ENCODE peak calls at places on chromosome 20, in six cellular contexts. P, W, N, K, C and U are unnamed samples.

GRCh38 chr20:5000263-5001173 is 792 bp downstream of the SLC23A2 start:
- DNase-seq in W (peak), P (peak), C (no peak), N (peak), K (no peak), U (peak)

GRCh38 chr20:36830791-36831691 is 44.9 kb upstream of the TLDC2 start:
- DNase-seq in N (no peak), K (no peak), P (peak), C (no peak), W (no peak), U (no peak)

GRCh38 chr20:56995635-56996075 is 270.8 kb downstream of the BMP7 start:
- DNase-seq in N (no peak), W (peak), P (no peak), C (peak), K (peak), U (peak)

GRCh38 chr20:13659288-13659687 is 20.6 kb upstream of the TASP1 start:
- DNase-seq in N (no peak), C (no peak), W (no peak), P (no peak), K (no peak), U (no peak)

GRCh38 chr20:38225240-38225899 is 35.2 kb downstream of the KIAA1755 start:
- DNase-seq in W (no peak), C (no peak), P (no peak), K (no peak), N (no peak), U (no peak)

GRCh38 chr20:30812739-30813411 is 444.6 kb upstream of the DEFB115 start:
- DNase-seq in P (no peak), K (no peak), W (no peak), N (no peak), C (no peak), U (no peak)

GRCh38 chr20:63330940-63331339 is 30.2 kb downstream of the CHRNA4 start:
- DNase-seq in W (peak), N (no peak), K (no peak), C (no peak), P (no peak), U (no peak)

GRCh38 chr20:63977392-63978276 is 1.8 kb downstream of the SAMD10 start:
- DNase-seq in C (no peak), K (no peak), W (peak), N (peak), P (peak), U (no peak)

GRCh38 chr20:37533154-37533715 is 5.6 kb upstream of the BLCAP start:
- DNase-seq in P (no peak), W (peak), N (no peak), C (no peak), K (no peak), U (no peak)

GRCh38 chr20:1538655-1539054 is 18.9 kb downstream of the SIRPD start:
- DNase-seq in W (no peak), P (no peak), C (no peak), N (no peak), K (no peak), U (peak)

GRCh38 chr20:1657556-1658334 is at the start of gene SIRPG:
- DNase-seq in P (no peak), K (no peak), W (no peak), N (no peak), C (no peak), U (no peak)

GRCh38 chr20:62243906-62244515 is 5.7 kb downstream of the OSBPL2 start:
- DNase-seq in N (no peak), K (no peak), C (no peak), P (no peak), W (no peak), U (no peak)

GRCh38 chr20:11387189-11387754 is 530.4 kb upstream of the BTBD3 start:
- DNase-seq in N (peak), C (no peak), W (no peak), K (no peak), P (peak), U (peak)

GRCh38 chr20:61753196-61753942 is 312.3 kb downstream of the TAF4 start:
- DNase-seq in P (peak), W (no peak), N (peak), C (no peak), K (no peak), U (peak)

GRCh38 chr20:25090492-25091429 is 8.8 kb upstream of the VSX1 start:
- DNase-seq in N (no peak), C (no peak), W (no peak), P (no peak), K (no peak), U (no peak)

GRCh38 chr20:18679020-18679419 is 91.2 kb downstream of the DTD1 start:
- DNase-seq in K (peak), N (peak), P (peak), W (no peak), C (no peak), U (no peak)

GRCh38 chr20:33477386-33478234 is 12.3 kb upstream of the CBFA2T2 start:
- DNase-seq in C (no peak), W (peak), P (no peak), N (no peak), K (no peak), U (no peak)

GRCh38 chr20:62686869-62687830 is 21.5 kb upstream of the NTSR1 start:
- DNase-seq in P (no peak), W (no peak), C (no peak), N (no peak), K (no peak), U (peak)

GRCh38 chr20:35699914-35700624 is 864 bp downstream of the ROMO1 start:
- DNase-seq in N (no peak), K (no peak), W (no peak), C (no peak), P (peak), U (no peak)

GRCh38 chr20:13290724-13291123 is 69.7 kb downstream of the ISM1 start:
- DNase-seq in K (no peak), N (no peak), W (no peak), C (no peak), P (no peak), U (no peak)

GRCh38 chr20:53711333-53712211 is 117.9 kb upstream of the ZNF217 start:
- DNase-seq in P (no peak), K (no peak), N (no peak), W (no peak), C (no peak), U (peak)

GRCh38 chr20:35870541-35871307 is 83.6 kb downstream of the SCAND1 start:
- DNase-seq in K (no peak), W (no peak), N (peak), P (no peak), C (no peak), U (peak)

GRCh38 chr20:41643504-41643938 is 25.3 kb upstream of the CHD6 start:
- DNase-seq in N (peak), C (no peak), K (no peak), W (peak), P (peak), U (peak)

GRCh38 chr20:15930324-15931305 is 642.6 kb downstream of the KIF16B start:
- DNase-seq in K (peak), W (no peak), N (peak), P (peak), C (no peak), U (peak)

GRCh38 chr20:58446938-58447265 is 57.9 kb downstream of the VAPB start:
- DNase-seq in C (no peak), P (no peak), N (no peak), K (no peak), W (no peak), U (no peak)

GRCh38 chr20:58450259-58450658 is 61.2 kb downstream of the VAPB start:
- DNase-seq in W (no peak), K (no peak), N (no peak), C (no peak), P (peak), U (no peak)

GRCh38 chr20:58447733-58448391 is 58.8 kb downstream of the VAPB start:
- DNase-seq in P (peak), N (peak), W (peak), K (peak), C (no peak), U (peak)

GRCh38 chr20:58449703-58450138 is 60.7 kb downstream of the VAPB start:
- DNase-seq in N (no peak), P (no peak), K (no peak), C (no peak), W (no peak), U (no peak)

DNA sequence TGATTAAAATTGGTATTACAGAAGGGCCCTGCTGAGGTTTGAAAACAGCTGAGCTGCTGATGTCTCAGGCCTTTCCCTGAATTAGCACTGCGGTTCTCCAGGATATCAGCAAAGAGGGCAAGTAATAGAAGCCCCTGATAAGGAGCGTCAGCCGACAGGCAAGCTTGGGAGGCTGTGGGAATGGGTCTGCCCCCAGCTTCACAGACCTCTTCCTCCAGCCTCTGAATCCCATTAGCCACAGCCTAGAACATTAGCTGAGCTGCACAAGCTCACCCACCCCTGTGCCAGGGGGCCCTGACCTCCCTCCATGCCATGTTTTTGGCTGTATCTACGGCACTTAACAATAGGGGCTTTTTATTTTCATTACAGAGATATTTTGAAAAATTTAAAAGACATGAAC is 59.9 kb downstream of the VAPB start:
- DNase-seq in P (no peak), C (no peak), N (no peak), W (no peak), K (no peak), U (no peak)
- H4K91ac ChIP-seq in P (no peak), C (no peak), N (no peak), W (no peak), K (no peak), U (no peak)

GRCh38 chr20:46458891-46459750 is 52.7 kb upstream of the ELMO2 start:
- DNase-seq in C (peak), W (peak), K (peak), N (no peak), P (no peak), U (peak)
- H4K91ac ChIP-seq in C (peak), W (no peak), K (no peak), N (no peak), P (no peak), U (no peak)

GRCh38 chr20:22949710-22950109 is 85.4 kb upstream of the SSTR4 start:
- DNase-seq in N (peak), P (no peak), C (no peak), W (no peak), K (no peak), U (no peak)
- H4K91ac ChIP-seq in N (no peak), P (no peak), C (no peak), W (no peak), K (no peak), U (no peak)

GRCh38 chr20:51409192-51409875 is 133.2 kb downstream of the NFATC2 start:
- DNase-seq in C (no peak), P (no peak), N (no peak), K (no peak), W (no peak), U (no peak)
- H4K91ac ChIP-seq in C (no peak), P (no peak), N (no peak), K (no peak), W (no peak), U (peak)